ENCODE peak calls at places on chromosomes 6 and 20, in five cellular contexts. Z is right cardiac atrium, I is upper lobe of right lung, M is thoracic aorta, O is coronary artery. Y is an unnamed sample.
A peak's percentile ranks its signal among the peaks of the same experiment; 100 is the strongest.

GRCh38 chr20:8124639-8125038 is 7.4 kb upstream of the PLCB1 start:
- DNase-seq in Z (no peak), I (no peak), M (no peak), O (no peak), Y (no peak)

GRCh38 chr6:105992315-105992961 is 93.7 kb upstream of the PRDM1 start:
- DNase-seq in Z (peak; percentile 92), I (peak; percentile 92), M (no peak), O (no peak), Y (peak; percentile 78)

GRCh38 chr6:106890447-106890846 is 84.1 kb downstream of the CD24 start:
- DNase-seq in Z (no peak), I (no peak), M (no peak), O (no peak), Y (no peak)

GRCh38 chr6:145891126-145891525 is 73.0 kb downstream of the SHPRH start:
- DNase-seq in Z (no peak), I (no peak), M (no peak), O (no peak), Y (peak; percentile 93)

GRCh38 chr6:7016238-7016637 is 91.5 kb upstream of the RREB1 start:
- DNase-seq in Z (no peak), I (no peak), M (no peak), O (no peak), Y (no peak)

GRCh38 chr6:28643017-28643740 is 117.5 kb downstream of the GPX5 start:
- DNase-seq in Z (no peak), I (no peak), M (no peak), O (no peak), Y (peak; percentile 48)

GRCh38 chr6:56699066-56699654 is 56.5 kb upstream of the DST start:
- DNase-seq in Z (no peak), I (no peak), M (no peak), O (no peak), Y (peak; percentile 57)

GRCh38 chr6:92962846-92963245 is 456.5 kb downstream of the EPHA7 start:
- DNase-seq in Z (no peak), I (no peak), M (no peak), O (no peak), Y (no peak)

GRCh38 chr20:60262967-60263603 is 304.9 kb downstream of the CDH26 start:
- DNase-seq in Z (peak; percentile 34), I (no peak), M (no peak), O (no peak), Y (peak; percentile 5)

GRCh38 chr20:58398254-58398653 is 9.2 kb downstream of the VAPB start:
- DNase-seq in Z (no peak), I (no peak), M (no peak), O (no peak), Y (no peak)

GRCh38 chr20:11935754-11936551 is 18.3 kb downstream of the BTBD3 start:
- DNase-seq in Z (no peak), I (no peak), M (no peak), O (no peak), Y (no peak)

GRCh38 chr6:39335780-39336541 is 13.5 kb upstream of the KCNK16 start:
- DNase-seq in Z (no peak), I (no peak), M (no peak), O (no peak), Y (no peak)

GRCh38 chr6:100381111-100381510 is 83.6 kb downstream of the SIM1 start:
- DNase-seq in Z (no peak), I (no peak), M (no peak), O (no peak), Y (peak; percentile 66)

GRCh38 chr6:7723554-7723953 is 2.3 kb upstream of the BMP6 start:
- DNase-seq in Z (no peak), I (no peak), M (no peak), O (no peak), Y (no peak)

GRCh38 chr20:22584630-22584921 is 204 bp upstream of the FOXA2 start:
- DNase-seq in Z (no peak), I (no peak), M (no peak), O (no peak), Y (no peak)

GRCh38 chr6:125670586-125670985 is 78.8 kb upstream of the HEY2 start:
- DNase-seq in Z (no peak), I (no peak), M (no peak), O (no peak), Y (no peak)

GRCh38 chr20:58751956-58752355 is 59.4 kb downstream of the NPEPL1 start:
- DNase-seq in Z (no peak), I (no peak), M (no peak), O (no peak), Y (no peak)

GRCh38 chr6:27414300-27414699 is 25.7 kb downstream of the ZNF391 start:
- DNase-seq in Z (no peak), I (no peak), M (no peak), O (no peak), Y (no peak)

GRCh38 chr6:154539593-154540269 is 29.2 kb upstream of the CNKSR3 start:
- DNase-seq in Z (no peak), I (no peak), M (no peak), O (no peak), Y (no peak)

GRCh38 chr6:159168536-159169192 is 536 bp upstream of the FNDC1 start:
- DNase-seq in Z (peak; percentile 77), I (no peak), M (no peak), O (no peak), Y (peak; percentile 42)
- H3K4me3 ChIP-seq in Z (peak overlapping the region; percentile 36), I (peak overlapping the region; percentile 34), M (peak overlapping the region; percentile 70), O (peak overlapping the region; percentile 67), Y (peak overlapping the region; percentile 23)

GRCh38 chr20:49412254-49412653 is 70.2 kb downstream of the KCNB1 start:
- DNase-seq in Z (no peak), I (no peak), M (no peak), O (no peak), Y (no peak)

GRCh38 chr20:49408705-49409104 is 73.8 kb downstream of the KCNB1 start:
- DNase-seq in Z (no peak), I (no peak), M (no peak), O (no peak), Y (no peak)

GRCh38 chr20:49406666-49407065 is 75.8 kb downstream of the KCNB1 start:
- DNase-seq in Z (no peak), I (no peak), M (no peak), O (no peak), Y (no peak)

GRCh38 chr20:49411221-49411925 is 71.1 kb downstream of the KCNB1 start:
- DNase-seq in Z (no peak), I (no peak), M (no peak), O (no peak), Y (no peak)

DNA sequence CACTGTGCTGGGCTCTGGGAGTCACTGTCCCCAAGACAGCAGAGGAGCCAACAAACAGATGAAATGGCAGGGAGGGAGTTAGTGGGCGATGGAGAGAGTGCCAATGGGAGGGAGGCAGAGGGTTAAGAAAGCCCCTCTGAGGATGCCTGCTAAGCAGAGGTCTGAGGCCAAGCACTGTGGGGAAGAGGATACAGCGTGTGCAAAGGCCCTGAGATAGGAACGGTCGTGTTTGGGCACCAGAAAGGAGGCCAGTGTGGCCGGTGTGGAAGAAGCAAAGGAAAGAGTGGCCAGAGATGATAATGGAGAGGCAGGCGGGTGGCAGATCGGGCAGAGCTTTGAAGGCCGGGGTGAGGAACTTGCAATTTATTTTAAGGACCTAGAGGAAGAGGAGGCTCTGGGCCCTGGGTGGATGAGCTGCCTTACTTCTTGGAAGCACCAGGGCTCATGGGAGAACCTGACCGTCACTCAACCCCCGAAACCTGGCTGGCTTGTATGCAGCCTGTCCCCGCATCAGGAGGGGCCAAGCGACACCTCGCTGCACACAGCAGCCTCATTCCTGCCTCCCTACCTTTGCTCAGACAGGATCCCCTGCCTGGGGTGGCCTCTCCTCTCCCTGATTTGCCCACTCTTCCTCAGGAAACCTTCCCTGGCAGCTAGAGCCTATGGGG is 73.0 kb downstream of the KCNB1 start:
- DNase-seq in Z (no peak), I (no peak), M (no peak), O (no peak), Y (no peak)
- H3K4me3 ChIP-seq in Z (no peak overlapping the region), I (no peak overlapping the region), M (no peak overlapping the region), O (no peak overlapping the region), Y (no peak overlapping the region)

GRCh38 chr6:116396451-116396850 is 25.7 kb downstream of the DSE start:
- DNase-seq in Z (no peak), I (no peak), M (no peak), O (no peak), Y (no peak)

GRCh38 chr6:116400376-116400775 is 29.6 kb downstream of the DSE start:
- DNase-seq in Z (no peak), I (no peak), M (no peak), O (no peak), Y (peak; percentile 23)

GRCh38 chr6:116399287-116399686 is 28.5 kb downstream of the DSE start:
- DNase-seq in Z (no peak), I (no peak), M (no peak), O (peak; percentile 77), Y (no peak)

GRCh38 chr6:116397960-116398359 is 27.2 kb downstream of the DSE start:
- DNase-seq in Z (no peak), I (no peak), M (no peak), O (no peak), Y (peak; percentile 77)

GRCh38 chr6:116398366-116399005 is 27.7 kb downstream of the DSE start:
- DNase-seq in Z (no peak), I (no peak), M (no peak), O (no peak), Y (peak; percentile 52)
- H3K4me3 ChIP-seq in Z (no peak overlapping the region), I (no peak overlapping the region), M (no peak overlapping the region), O (no peak overlapping the region), Y (no peak overlapping the region)

DNA sequence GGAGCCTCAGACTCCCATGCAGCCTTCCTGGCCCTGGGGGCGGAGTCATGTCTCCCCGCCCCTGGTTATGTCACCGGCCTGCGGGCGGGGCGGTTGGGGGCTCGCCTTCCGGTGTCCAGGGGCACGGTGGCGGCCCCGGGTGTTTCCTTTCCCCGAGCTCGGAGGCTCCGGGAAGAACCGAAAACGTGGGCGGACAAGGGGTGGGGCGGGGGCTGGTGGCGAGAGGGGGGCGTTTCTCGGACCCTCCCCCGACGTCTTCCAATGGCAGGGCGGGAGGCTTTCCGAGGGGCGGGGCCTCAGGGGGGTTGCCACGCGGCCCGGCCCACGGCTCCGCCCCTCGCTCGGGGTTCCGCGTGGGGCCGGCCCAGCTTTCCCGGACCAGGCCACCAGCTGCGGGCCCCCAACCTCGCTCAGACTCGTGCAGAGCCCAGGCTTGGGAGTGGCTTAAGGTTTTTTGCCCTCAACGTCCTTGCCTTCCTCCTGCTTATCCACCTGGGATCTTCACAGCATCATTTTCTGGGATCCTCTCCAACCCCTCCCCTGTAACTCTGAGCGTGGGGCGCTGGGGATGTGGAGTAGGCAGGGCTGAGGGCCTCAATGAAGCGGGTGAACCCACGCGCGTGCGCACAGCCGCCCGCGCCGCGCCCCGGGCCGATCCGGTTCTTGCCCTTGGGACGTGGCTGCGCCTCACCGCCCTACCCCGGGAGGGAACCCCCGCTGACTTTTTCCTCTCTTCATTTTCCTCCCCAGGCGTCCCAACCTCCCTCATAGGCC is 2.1 kb upstream of the NRN1 start:
- DNase-seq in Z (peak; percentile 87), I (peak; percentile 88), M (no peak), O (no peak), Y (no peak)
- H3K4me3 ChIP-seq in Z (peak overlapping the region; percentile 50), I (peak overlapping the region; percentile 48), M (peak overlapping the region; percentile 69), O (peak overlapping the region; percentile 67), Y (peak overlapping the region; percentile 41)

GRCh38 chr6:169250660-169251059 is 3.0 kb downstream of the THBS2 start:
- DNase-seq in Z (no peak), I (no peak), M (no peak), O (peak; percentile 82), Y (peak; percentile 78)
- H3K4me3 ChIP-seq in Z (no peak overlapping the region), I (peak overlapping the region; percentile 37), M (peak overlapping the region; percentile 70), O (peak overlapping the region; percentile 82), Y (peak overlapping the region; percentile 63)

GRCh38 chr20:35040090-35040489 is 52.5 kb downstream of the TRPC4AP start:
- DNase-seq in Z (no peak), I (no peak), M (no peak), O (no peak), Y (no peak)
- H3K4me3 ChIP-seq in Z (no peak overlapping the region), I (no peak overlapping the region), M (no peak overlapping the region), O (no peak overlapping the region), Y (no peak overlapping the region)